ENCODE peak calls at places on chromosome 18, in ten cellular contexts. A, Z, N, F, G, K, O, E, H and D are unnamed samples.

GRCh38 chr18:31825772-31826171 is 65.1 kb upstream of the SLC25A52 start:
- DNase-seq in A (no peak), Z (no peak), N (no peak), F (no peak), G (no peak), K (no peak), O (no peak), E (no peak), H (peak; percentile 4), D (no peak)

GRCh38 chr18:76491436-76491800 is 3.6 kb downstream of the ZNF516 start:
- DNase-seq in A (no peak), Z (peak; percentile 81), N (peak; percentile 65), F (peak; percentile 74), G (peak; percentile 87), K (peak; percentile 70), O (no peak), E (peak; percentile 64), H (peak; percentile 83), D (peak; percentile 89)

GRCh38 chr18:62420513-62421209 is 95.6 kb downstream of the TNFRSF11A start:
- DNase-seq in A (peak; percentile 38), Z (no peak), N (peak; percentile 73), F (peak; percentile 66), G (no peak), K (peak; percentile 39), O (no peak), E (peak; percentile 60), H (no peak), D (peak; percentile 55)

GRCh38 chr18:33212363-33212762 is 228.2 kb downstream of the CCDC178 start:
- DNase-seq in A (no peak), Z (no peak), N (no peak), F (peak; percentile 17), G (no peak), K (no peak), O (no peak), E (no peak), H (no peak), D (no peak)

GRCh38 chr18:22517356-22517755 is 99.6 kb upstream of the CTAGE1 start:
- DNase-seq in A (no peak), Z (peak; percentile 47), N (peak; percentile 72), F (no peak), G (no peak), K (peak; percentile 82), O (no peak), E (no peak), H (no peak), D (no peak)

GRCh38 chr18:5297582-5297981 is 2.1 kb upstream of the ZBTB14 start:
- DNase-seq in A (no peak), Z (no peak), N (no peak), F (no peak), G (no peak), K (no peak), O (no peak), E (no peak), H (no peak), D (no peak)

GRCh38 chr18:36028859-36029258 is 38.5 kb downstream of the RPRD1A start:
- DNase-seq in A (no peak), Z (peak; percentile 19), N (no peak), F (no peak), G (no peak), K (no peak), O (no peak), E (no peak), H (no peak), D (no peak)

GRCh38 chr18:9753863-9754262 is 45.8 kb downstream of the RAB31 start:
- DNase-seq in A (no peak), Z (no peak), N (no peak), F (peak; percentile 96), G (no peak), K (no peak), O (no peak), E (peak; percentile 27), H (no peak), D (no peak)

GRCh38 chr18:48951448-48952286 is 902 bp upstream of the SMAD7 start:
- DNase-seq in A (no peak), Z (peak; percentile 90), N (peak; percentile 91), F (peak; percentile 90), G (peak; percentile 90), K (peak; percentile 91), O (no peak), E (peak; percentile 86), H (peak; percentile 92), D (peak; percentile 92)

GRCh38 chr18:48950536-48951447 is at the start of gene SMAD7:
- DNase-seq in A (no peak), Z (no peak), N (peak; percentile 42), F (peak; percentile 44), G (peak; percentile 65), K (peak; percentile 46), O (no peak), E (no peak), H (no peak), D (peak; percentile 74)

GRCh38 chr18:48948112-48949050 is 2.4 kb downstream of the SMAD7 start:
- DNase-seq in A (no peak), Z (peak; percentile 64), N (peak; percentile 83), F (peak; percentile 55), G (peak; percentile 53), K (peak; percentile 80), O (no peak), E (no peak), H (peak; percentile 88), D (peak; percentile 84)

GRCh38 chr18:48949051-48949605 is 1.6 kb downstream of the SMAD7 start:
- DNase-seq in A (no peak), Z (peak; percentile 54), N (no peak), F (peak; percentile 57), G (peak; percentile 68), K (no peak), O (no peak), E (no peak), H (peak; percentile 47), D (peak; percentile 78)

DNA sequence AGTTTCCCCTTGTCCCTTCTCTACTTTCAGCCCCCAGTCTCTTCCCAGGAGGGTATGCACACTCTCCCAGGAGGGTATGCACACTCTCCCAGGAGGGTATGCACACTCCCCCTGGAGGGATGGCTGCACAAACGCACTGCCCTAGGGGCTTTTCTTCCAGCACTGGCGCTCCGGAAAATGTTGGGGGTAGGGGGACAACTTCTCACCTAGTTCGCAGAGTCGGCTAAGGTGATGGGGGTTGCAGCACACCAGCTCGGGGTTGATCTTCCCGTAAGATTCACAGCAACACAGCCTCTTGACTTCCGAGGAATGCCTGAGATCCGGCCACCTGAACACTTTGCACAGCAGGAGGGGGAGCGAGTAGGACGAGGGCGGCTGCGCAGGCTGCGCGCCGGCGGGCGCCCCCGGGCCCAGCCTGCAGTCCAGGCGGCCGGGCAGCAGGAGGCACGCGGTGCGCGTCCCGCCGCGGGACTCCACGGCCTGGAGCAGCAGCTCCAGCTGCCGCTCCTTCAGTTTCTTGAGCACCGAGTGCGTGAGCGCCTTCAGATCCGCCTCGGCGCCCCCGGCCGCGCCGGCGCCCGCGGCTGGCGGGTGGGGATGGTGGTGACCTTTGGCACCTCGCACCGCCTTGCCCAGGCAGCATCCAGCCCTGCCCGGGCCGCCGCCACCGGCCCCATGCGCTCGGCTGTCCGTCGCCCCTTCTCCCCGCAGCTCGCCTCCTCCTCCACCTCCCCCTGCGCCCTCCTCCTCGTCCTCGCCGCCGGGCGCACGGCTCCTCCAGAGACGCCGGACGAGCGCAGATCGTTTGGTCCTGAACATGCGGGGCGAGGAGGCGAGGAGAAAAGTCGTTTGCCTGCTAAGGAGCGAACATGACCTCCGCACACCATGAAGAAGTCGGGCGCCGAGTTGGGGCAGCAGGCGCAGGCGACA is 894 bp downstream of the SMAD7 start:
- DNase-seq in A (no peak), Z (no peak), N (no peak), F (peak; percentile 66), G (peak; percentile 46), K (peak; percentile 62), O (no peak), E (no peak), H (peak; percentile 81), D (peak; percentile 72)
- TF ChIP-seq CTCF in A (peak; percentile 7), Z (no peak), N (peak; percentile 1), F (peak; percentile 45), G (peak; percentile 19), K (no peak), O (peak; percentile 1), E (no peak), H (no peak), D (peak; percentile 31)

GRCh38 chr18:7002107-7002506 is 115.5 kb downstream of the LAMA1 start:
- DNase-seq in A (no peak), Z (no peak), N (no peak), F (no peak), G (no peak), K (no peak), O (no peak), E (no peak), H (peak; percentile 26), D (no peak)

GRCh38 chr18:6994719-6995430 is 122.7 kb downstream of the LAMA1 start:
- DNase-seq in A (no peak), Z (no peak), N (no peak), F (peak; percentile 64), G (no peak), K (peak; percentile 12), O (no peak), E (peak; percentile 1), H (no peak), D (no peak)

GRCh38 chr18:6997802-6998201 is 119.8 kb downstream of the LAMA1 start:
- DNase-seq in A (no peak), Z (no peak), N (no peak), F (no peak), G (no peak), K (peak; percentile 76), O (no peak), E (peak; percentile 65), H (no peak), D (no peak)

GRCh38 chr18:7000484-7001096 is 117.0 kb downstream of the LAMA1 start:
- DNase-seq in A (no peak), Z (no peak), N (peak; percentile 8), F (peak; percentile 42), G (no peak), K (peak; percentile 62), O (no peak), E (peak; percentile 18), H (peak; percentile 31), D (no peak)
- TF ChIP-seq CTCF in A (peak; percentile 19), Z (peak; percentile 43), N (peak; percentile 39), F (peak; percentile 40), G (no peak), K (peak; percentile 80), O (no peak), E (peak; percentile 45), H (peak; percentile 61), D (no peak)

GRCh38 chr18:53701697-53702096 is 522.8 kb downstream of the MBD2 start:
- DNase-seq in A (no peak), Z (no peak), N (no peak), F (no peak), G (no peak), K (no peak), O (no peak), E (no peak), H (no peak), D (no peak)

GRCh38 chr18:53702480-53702879 is 522.0 kb downstream of the MBD2 start:
- DNase-seq in A (no peak), Z (no peak), N (no peak), F (no peak), G (no peak), K (no peak), O (no peak), E (no peak), H (no peak), D (no peak)

GRCh38 chr18:53698907-53699306 is 525.6 kb downstream of the MBD2 start:
- DNase-seq in A (no peak), Z (peak; percentile 9), N (peak; percentile 63), F (peak; percentile 63), G (no peak), K (no peak), O (no peak), E (peak; percentile 43), H (peak; percentile 68), D (peak; percentile 29)
- TF ChIP-seq CTCF in A (peak; percentile 45), Z (no peak), N (peak; percentile 66), F (peak; percentile 46), G (no peak), K (peak; percentile 10), O (peak; percentile 14), E (peak; percentile 59), H (peak; percentile 84), D (peak; percentile 56)

GRCh38 chr18:12421732-12422131 is 14.0 kb downstream of the PRELID3A start:
- DNase-seq in A (no peak), Z (no peak), N (no peak), F (no peak), G (no peak), K (no peak), O (no peak), E (no peak), H (peak; percentile 28), D (no peak)

GRCh38 chr18:12423820-12424219 is 16.1 kb downstream of the PRELID3A start:
- DNase-seq in A (no peak), Z (no peak), N (no peak), F (no peak), G (no peak), K (no peak), O (no peak), E (no peak), H (no peak), D (no peak)

GRCh38 chr18:12424252-12424651 is 16.5 kb downstream of the PRELID3A start:
- DNase-seq in A (no peak), Z (no peak), N (no peak), F (no peak), G (no peak), K (no peak), O (no peak), E (no peak), H (no peak), D (no peak)

GRCh38 chr18:12423393-12423792 is 15.7 kb downstream of the PRELID3A start:
- DNase-seq in A (no peak), Z (no peak), N (no peak), F (no peak), G (no peak), K (no peak), O (no peak), E (no peak), H (no peak), D (no peak)

GRCh38 chr18:12422936-12423335 is 15.2 kb downstream of the PRELID3A start:
- DNase-seq in A (no peak), Z (no peak), N (no peak), F (no peak), G (no peak), K (no peak), O (no peak), E (no peak), H (peak; percentile 38), D (no peak)
- TF ChIP-seq CTCF in A (no peak), Z (no peak), N (no peak), F (no peak), G (no peak), K (no peak), O (peak; percentile 63), E (no peak), H (peak; percentile 16), D (no peak)